ENCODE peak calls at places on chromosomes 6 and 20, in four cellular contexts. T is occipital lobe; C is stimulated activated CD4-positive, alpha-beta T cell treated with anti-CD3 and anti-CD28 coated beads, Interleukin-1b, Interleukin-23, amount 100 ng/mL, for 24 hours; P is activated CD4-positive, alpha-beta T cell treated with anti-CD3 and anti-CD28 coated beads, Interleukin-2, amount 50 U/mL, for 4 hours. S is an unnamed sample.
A peak's percentile ranks its signal among the peaks of the same experiment; 100 is the strongest.

GRCh38 chr6:162343902-162344226 is 383.7 kb downstream of the PRKN start:
- DNase-seq in C (no peak), P (no peak), T (no peak), S (no peak)

GRCh38 chr6:169164451-169164850 is 89.2 kb downstream of the THBS2 start:
- DNase-seq in P (no peak), C (no peak), T (no peak), S (no peak)

GRCh38 chr6:161268526-161269210 is 5.2 kb downstream of the AGPAT4 start:
- DNase-seq in T (no peak), P (no peak), C (no peak), S (no peak)

GRCh38 chr6:5517781-5518180 is 256.5 kb downstream of the FARS2 start:
- DNase-seq in C (peak; percentile 13), P (peak; percentile 25), T (no peak), S (no peak)

GRCh38 chr20:13029687-13030510 is 21.1 kb downstream of the SPTLC3 start:
- DNase-seq in T (no peak), C (no peak), P (no peak), S (no peak)

GRCh38 chr6:170404036-170404435 is 97.5 kb downstream of the FAM120B start:
- DNase-seq in P (no peak), T (peak; percentile 73), C (no peak), S (no peak)

GRCh38 chr6:145139451-145139850 is 595.9 kb downstream of the EPM2A start:
- DNase-seq in P (no peak), T (no peak), C (no peak), S (no peak)

GRCh38 chr20:33868042-33868441 is 56.9 kb downstream of the CHMP4B start:
- DNase-seq in C (no peak), P (no peak), T (no peak), S (no peak)

GRCh38 chr6:27539551-27539950 is 66.6 kb upstream of the ZNF184 start:
- DNase-seq in P (no peak), C (no peak), T (no peak), S (no peak)

GRCh38 chr6:144259988-144260387 is 25.1 kb upstream of the UTRN start:
- DNase-seq in P (no peak), T (no peak), C (no peak), S (no peak)

GRCh38 chr20:24451428-24451827 is 18.0 kb upstream of the SYNDIG1 start:
- DNase-seq in P (no peak), T (no peak), C (no peak), S (no peak)

GRCh38 chr20:58406422-58407001 is 17.5 kb downstream of the VAPB start:
- DNase-seq in T (no peak), P (no peak), C (no peak), S (no peak)

GRCh38 chr6:52734072-52734471 is 29.2 kb downstream of the GSTA2 start:
- DNase-seq in C (no peak), T (no peak), P (no peak), S (no peak)

GRCh38 chr20:34639755-34640222 is 37.1 kb downstream of the PIGU start:
- DNase-seq in T (no peak), C (no peak), P (no peak), S (no peak)

GRCh38 chr20:47489448-47489872 is 12.2 kb upstream of the NCOA3 start:
- DNase-seq in C (no peak), T (no peak), P (peak; percentile 35), S (no peak)

GRCh38 chr6:111193156-111193555 is 105.9 kb downstream of the SLC16A10 start:
- DNase-seq in P (no peak), T (no peak), C (no peak), S (no peak)

GRCh38 chr6:157675859-157676640 is 147.0 kb upstream of the SNX9 start:
- DNase-seq in P (no peak), C (no peak), T (no peak), S (no peak)

GRCh38 chr20:17498181-17498580 is 33.0 kb downstream of the BFSP1 start:
- DNase-seq in C (no peak), P (no peak), T (no peak), S (no peak)

GRCh38 chr6:41373919-41374617 is 38.7 kb downstream of the NCR2 start:
- DNase-seq in T (no peak), P (no peak), C (no peak), S (no peak)

GRCh38 chr6:29747688-29748250 is 24.5 kb downstream of the HLA-F start:
- DNase-seq in P (no peak), C (no peak), T (no peak), S (no peak)

GRCh38 chr6:137025786-137026730 is 18.7 kb downstream of the IL20RA start:
- DNase-seq in C (no peak), T (no peak), P (no peak), S (no peak)

GRCh38 chr20:47051936-47052566 is 157.4 kb downstream of the EYA2 start:
- DNase-seq in T (no peak), P (no peak), C (no peak), S (no peak)

GRCh38 chr20:46939566-46939965 is 44.9 kb downstream of the EYA2 start:
- DNase-seq in P (no peak), T (no peak), C (no peak), S (no peak)

GRCh38 chr20:47568019-47568418 is 66.3 kb downstream of the NCOA3 start:
- DNase-seq in T (no peak), C (no peak), P (no peak), S (no peak)

GRCh38 chr20:49286689-49287551 is 9.1 kb upstream of the ZNFX1 start:
- DNase-seq in T (no peak), C (no peak), P (no peak), S (no peak)

GRCh38 chr6:118660218-118660569 is 8.8 kb upstream of the CEP85L start:
- DNase-seq in T (no peak), P (peak; percentile 30), C (peak; percentile 47), S (peak; percentile 76)

GRCh38 chr6:6890400-6890858 is 217.3 kb upstream of the RREB1 start:
- DNase-seq in C (no peak), P (no peak), T (no peak), S (no peak)

GRCh38 chr20:48999890-49000870 is 45.9 kb upstream of the CSE1L start:
- DNase-seq in C (no peak), T (no peak), P (no peak), S (no peak)

GRCh38 chr6:13711384-13711725 is 280 bp downstream of the RANBP9 start:
- DNase-seq in T (no peak), C (no peak), P (no peak), S (peak; percentile 27)

S was measured in mesothelial cell of epicardium.